ENCODE peak calls at places on chromosomes 7 and 10, in eight cellular contexts. One of them, this sample, is unnamed.

GRCh38 chr10:86286591-86287421 is 79.8 kb downstream of the GRID1 start:
- DNase-seq in HCT116: no peak
- DNase-seq in MM.1S: no peak
- DNase-seq in SK-N-SH: peak
- DNase-seq in hepatocyte: no peak
- DNase-seq in PC-3: no peak
- DNase-seq in GM23338: no peak
- DNase-seq in GM23248: no peak
- DNase-seq in this sample: no peak

GRCh38 chr10:132875435-132875834 is 66.9 kb downstream of the CFAP46 start:
- DNase-seq in GM23338: no peak
- DNase-seq in GM23248: no peak
- DNase-seq in HCT116: no peak
- DNase-seq in MM.1S: no peak
- DNase-seq in hepatocyte: no peak
- DNase-seq in PC-3: no peak
- DNase-seq in SK-N-SH: no peak
- DNase-seq in this sample: no peak

GRCh38 chr7:104328970-104329825 is 795 bp downstream of the LHFPL3 start:
- DNase-seq in PC-3: no peak
- DNase-seq in hepatocyte: peak
- DNase-seq in GM23338: peak
- DNase-seq in HCT116: no peak
- DNase-seq in MM.1S: no peak
- DNase-seq in GM23248: peak
- DNase-seq in SK-N-SH: peak
- DNase-seq in this sample: no peak

GRCh38 chr7:31100445-31100844 is 48.3 kb downstream of the ADCYAP1R1 start:
- DNase-seq in hepatocyte: no peak
- DNase-seq in MM.1S: no peak
- DNase-seq in HCT116: no peak
- DNase-seq in GM23338: no peak
- DNase-seq in SK-N-SH: peak
- DNase-seq in GM23248: peak
- DNase-seq in PC-3: peak
- DNase-seq in this sample: no peak

GRCh38 chr7:139572071-139572470 is 48.6 kb downstream of the CLEC2L start:
- DNase-seq in HCT116: no peak
- DNase-seq in SK-N-SH: no peak
- DNase-seq in PC-3: no peak
- DNase-seq in MM.1S: no peak
- DNase-seq in GM23248: no peak
- DNase-seq in GM23338: no peak
- DNase-seq in hepatocyte: no peak
- DNase-seq in this sample: no peak

GRCh38 chr10:125064681-125065492 is 95.5 kb downstream of the CTBP2 start:
- DNase-seq in HCT116: peak
- DNase-seq in MM.1S: peak
- DNase-seq in GM23338: peak
- DNase-seq in SK-N-SH: no peak
- DNase-seq in PC-3: peak
- DNase-seq in hepatocyte: peak
- DNase-seq in GM23248: peak
- DNase-seq in this sample: peak

GRCh38 chr7:87144173-87144657 is 8.0 kb upstream of the DMTF1 start:
- DNase-seq in SK-N-SH: no peak
- DNase-seq in GM23248: no peak
- DNase-seq in MM.1S: peak
- DNase-seq in hepatocyte: no peak
- DNase-seq in HCT116: no peak
- DNase-seq in PC-3: no peak
- DNase-seq in GM23338: no peak
- DNase-seq in this sample: peak

GRCh38 chr7:141071260-141071854 is 2.5 kb upstream of the TMEM178B start:
- DNase-seq in GM23338: peak
- DNase-seq in MM.1S: peak
- DNase-seq in hepatocyte: peak
- DNase-seq in HCT116: peak
- DNase-seq in SK-N-SH: peak
- DNase-seq in GM23248: peak
- DNase-seq in PC-3: peak
- DNase-seq in this sample: peak

GRCh38 chr10:57897611-57898010 is 370.1 kb downstream of the IPMK start:
- DNase-seq in MM.1S: no peak
- DNase-seq in HCT116: no peak
- DNase-seq in SK-N-SH: no peak
- DNase-seq in GM23248: no peak
- DNase-seq in PC-3: no peak
- DNase-seq in hepatocyte: no peak
- DNase-seq in GM23338: no peak
- DNase-seq in this sample: no peak

DNA sequence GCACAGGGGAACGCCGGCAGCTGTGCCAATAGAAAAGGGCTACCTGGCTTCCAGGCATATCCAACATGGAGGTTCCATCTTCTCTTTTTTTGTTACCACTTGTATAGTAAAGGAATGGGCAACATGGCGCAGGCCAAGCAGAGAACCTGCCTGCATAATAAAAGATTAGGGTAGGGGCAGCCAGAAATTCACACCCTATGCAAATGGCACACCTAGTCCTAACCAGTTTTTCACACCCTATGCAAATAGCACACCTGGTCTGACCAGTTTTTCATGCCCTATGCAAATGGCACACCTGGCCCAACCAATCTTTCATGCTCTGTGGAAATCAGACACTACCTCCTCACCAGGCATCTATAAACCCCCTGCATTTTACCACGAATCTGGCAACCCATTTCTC is 369.5 kb downstream of the IPMK start:
- DNase-seq in HCT116: no peak
- DNase-seq in MM.1S: peak
- DNase-seq in SK-N-SH: no peak
- DNase-seq in PC-3: peak
- DNase-seq in GM23248: no peak
- DNase-seq in hepatocyte: peak
- DNase-seq in GM23338: peak
- DNase-seq in this sample: no peak
- TF ChIP-seq EZH2phosphoT487 in HCT116: no peak
- TF ChIP-seq EZH2phosphoT487 in MM.1S: no peak
- TF ChIP-seq EZH2phosphoT487 in SK-N-SH: no peak
- TF ChIP-seq EZH2phosphoT487 in PC-3: no peak
- TF ChIP-seq EZH2phosphoT487 in GM23248: no peak
- TF ChIP-seq EZH2phosphoT487 in hepatocyte: no peak
- TF ChIP-seq EZH2phosphoT487 in GM23338: no peak
- TF ChIP-seq EZH2phosphoT487 in this sample: no peak

GRCh38 chr10:90274721-90275468 is 573.5 kb downstream of the KIF20B start:
- DNase-seq in hepatocyte: no peak
- DNase-seq in HCT116: no peak
- DNase-seq in MM.1S: no peak
- DNase-seq in SK-N-SH: no peak
- DNase-seq in GM23248: no peak
- DNase-seq in PC-3: no peak
- DNase-seq in GM23338: no peak
- DNase-seq in this sample: no peak

GRCh38 chr10:90276894-90277447 is 575.6 kb downstream of the KIF20B start:
- DNase-seq in PC-3: no peak
- DNase-seq in SK-N-SH: no peak
- DNase-seq in MM.1S: no peak
- DNase-seq in GM23248: no peak
- DNase-seq in HCT116: no peak
- DNase-seq in hepatocyte: no peak
- DNase-seq in GM23338: no peak
- DNase-seq in this sample: no peak
- TF ChIP-seq EZH2phosphoT487 in PC-3: no peak
- TF ChIP-seq EZH2phosphoT487 in SK-N-SH: no peak
- TF ChIP-seq EZH2phosphoT487 in MM.1S: no peak
- TF ChIP-seq EZH2phosphoT487 in GM23248: no peak
- TF ChIP-seq EZH2phosphoT487 in HCT116: no peak
- TF ChIP-seq EZH2phosphoT487 in hepatocyte: no peak
- TF ChIP-seq EZH2phosphoT487 in GM23338: no peak
- TF ChIP-seq EZH2phosphoT487 in this sample: no peak

GRCh38 chr10:102410427-102411073 is 8.0 kb downstream of the PSD start:
- DNase-seq in SK-N-SH: peak
- DNase-seq in GM23338: peak
- DNase-seq in hepatocyte: peak
- DNase-seq in PC-3: no peak
- DNase-seq in GM23248: peak
- DNase-seq in MM.1S: no peak
- DNase-seq in HCT116: no peak
- DNase-seq in this sample: no peak
- TF ChIP-seq EZH2phosphoT487 in SK-N-SH: no peak
- TF ChIP-seq EZH2phosphoT487 in GM23338: no peak
- TF ChIP-seq EZH2phosphoT487 in hepatocyte: no peak
- TF ChIP-seq EZH2phosphoT487 in PC-3: no peak
- TF ChIP-seq EZH2phosphoT487 in GM23248: peak
- TF ChIP-seq EZH2phosphoT487 in MM.1S: no peak
- TF ChIP-seq EZH2phosphoT487 in HCT116: no peak
- TF ChIP-seq EZH2phosphoT487 in this sample: no peak

DNA sequence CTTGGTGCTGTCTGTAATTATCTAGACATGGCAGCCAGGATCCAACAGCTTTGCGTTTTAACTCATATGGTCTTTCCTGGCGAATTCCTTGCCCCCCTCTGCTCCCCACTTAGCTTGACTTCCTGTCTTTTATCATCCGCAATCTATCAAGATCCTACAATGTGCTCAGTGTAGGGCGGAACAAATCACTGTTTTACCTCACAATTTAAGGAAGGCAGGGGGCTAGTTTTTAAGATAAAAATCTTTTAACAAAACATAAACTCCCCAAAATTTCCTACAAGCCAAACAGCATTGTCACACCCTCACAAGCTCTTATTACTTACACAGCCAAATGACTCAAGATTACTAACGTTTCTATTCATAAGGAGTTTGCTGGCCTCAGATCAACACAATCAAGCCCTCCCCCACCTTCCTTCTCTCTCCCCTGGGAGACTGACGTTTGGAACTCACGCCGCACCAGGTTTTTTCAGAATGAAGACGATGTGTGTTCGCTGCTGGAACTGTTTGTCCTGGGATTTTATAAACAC is 1.3 kb upstream of the CDK14 start:
- DNase-seq in GM23248: peak
- DNase-seq in HCT116: no peak
- DNase-seq in MM.1S: no peak
- DNase-seq in hepatocyte: peak
- DNase-seq in PC-3: peak
- DNase-seq in SK-N-SH: peak
- DNase-seq in GM23338: peak
- DNase-seq in this sample: no peak
- TF ChIP-seq EZH2phosphoT487 in GM23248: no peak
- TF ChIP-seq EZH2phosphoT487 in HCT116: no peak
- TF ChIP-seq EZH2phosphoT487 in MM.1S: no peak
- TF ChIP-seq EZH2phosphoT487 in hepatocyte: no peak
- TF ChIP-seq EZH2phosphoT487 in PC-3: no peak
- TF ChIP-seq EZH2phosphoT487 in SK-N-SH: no peak
- TF ChIP-seq EZH2phosphoT487 in GM23338: no peak
- TF ChIP-seq EZH2phosphoT487 in this sample: no peak

DNA sequence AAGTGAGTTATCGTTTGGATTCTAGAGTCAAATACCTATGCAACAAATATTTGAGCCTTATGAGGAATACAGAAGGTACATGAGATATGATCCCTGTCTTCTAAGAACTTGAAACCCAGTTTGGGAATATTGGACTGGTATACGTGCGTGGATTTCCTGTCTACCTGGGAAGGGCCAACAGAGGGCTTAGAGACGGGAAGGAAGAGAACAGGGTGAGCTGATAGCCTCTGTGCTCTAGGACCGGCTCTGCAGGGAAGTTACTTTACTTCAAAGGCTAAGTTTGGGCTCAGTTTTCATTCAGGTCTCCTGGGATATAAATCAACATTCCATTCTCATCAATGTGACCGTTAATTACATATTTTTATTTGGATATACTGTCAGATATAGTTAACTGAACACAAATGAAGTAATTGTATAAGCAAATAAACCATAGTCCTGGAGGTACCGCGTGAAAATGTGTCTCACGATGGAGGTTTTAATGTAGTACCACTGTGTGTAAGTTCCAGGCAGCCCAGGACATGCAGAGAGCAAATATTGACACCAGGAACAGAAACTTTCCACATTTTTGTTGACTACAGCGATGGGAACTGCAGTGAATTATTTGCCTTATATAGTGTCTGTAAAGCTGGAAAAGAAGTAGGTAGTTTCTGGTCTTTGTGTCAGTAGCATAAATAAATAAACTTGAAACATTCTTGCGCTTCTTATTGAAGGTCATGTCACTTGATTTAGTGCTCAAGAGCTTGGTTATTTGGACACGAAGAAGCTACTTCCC is 8.6 kb downstream of the CHST12 start:
- DNase-seq in HCT116: no peak
- DNase-seq in MM.1S: no peak
- DNase-seq in hepatocyte: no peak
- DNase-seq in GM23338: no peak
- DNase-seq in SK-N-SH: no peak
- DNase-seq in GM23248: no peak
- DNase-seq in PC-3: no peak
- DNase-seq in this sample: no peak
- TF ChIP-seq EZH2phosphoT487 in HCT116: no peak
- TF ChIP-seq EZH2phosphoT487 in MM.1S: no peak
- TF ChIP-seq EZH2phosphoT487 in hepatocyte: no peak
- TF ChIP-seq EZH2phosphoT487 in GM23338: no peak
- TF ChIP-seq EZH2phosphoT487 in SK-N-SH: no peak
- TF ChIP-seq EZH2phosphoT487 in GM23248: no peak
- TF ChIP-seq EZH2phosphoT487 in PC-3: no peak
- TF ChIP-seq EZH2phosphoT487 in this sample: no peak

GRCh38 chr10:27861781-27862180 is 116.2 kb upstream of the MKX start:
- DNase-seq in SK-N-SH: no peak
- DNase-seq in hepatocyte: no peak
- DNase-seq in HCT116: no peak
- DNase-seq in GM23338: no peak
- DNase-seq in PC-3: no peak
- DNase-seq in GM23248: peak
- DNase-seq in MM.1S: no peak
- DNase-seq in this sample: no peak

GRCh38 chr10:27865221-27865635 is 119.6 kb upstream of the MKX start:
- DNase-seq in SK-N-SH: no peak
- DNase-seq in HCT116: peak
- DNase-seq in hepatocyte: no peak
- DNase-seq in GM23248: peak
- DNase-seq in PC-3: peak
- DNase-seq in GM23338: no peak
- DNase-seq in MM.1S: no peak
- DNase-seq in this sample: no peak
- TF ChIP-seq EZH2phosphoT487 in SK-N-SH: no peak
- TF ChIP-seq EZH2phosphoT487 in HCT116: no peak
- TF ChIP-seq EZH2phosphoT487 in hepatocyte: no peak
- TF ChIP-seq EZH2phosphoT487 in GM23248: no peak
- TF ChIP-seq EZH2phosphoT487 in PC-3: no peak
- TF ChIP-seq EZH2phosphoT487 in GM23338: no peak
- TF ChIP-seq EZH2phosphoT487 in MM.1S: no peak
- TF ChIP-seq EZH2phosphoT487 in this sample: no peak

This sample was measured in OCI-LY7.